ENCODE peak calls at places on chromosome 15, in eight cellular contexts. Y, N, M, R, X, H, D and G are unnamed samples.

GRCh38 chr15:33068007-33068441 is 126.5 kb downstream of the FMN1 start:
- DNase-seq in Y (peak), N (peak), M (no peak), R (peak), X (peak), H (peak), D (peak), G (peak)

GRCh38 chr15:101657968-101658784 is 6.0 kb upstream of the TM2D3 start:
- DNase-seq in Y (no peak), N (no peak), M (no peak), R (no peak), X (peak), H (peak), D (no peak), G (no peak)

GRCh38 chr15:96345560-96346389 is 15.3 kb downstream of the NR2F2 start:
- DNase-seq in Y (peak), N (peak), M (peak), R (peak), X (no peak), H (peak), D (no peak), G (no peak)

GRCh38 chr15:27899583-27900295 is 199.4 kb downstream of the OCA2 start:
- DNase-seq in Y (no peak), N (no peak), M (no peak), R (no peak), X (no peak), H (no peak), D (no peak), G (no peak)

GRCh38 chr15:70415330-70415884 is 317.7 kb upstream of the TLE3 start:
- DNase-seq in Y (no peak), N (no peak), M (no peak), R (no peak), X (no peak), H (peak), D (no peak), G (no peak)

GRCh38 chr15:88864861-88865497 is 30.4 kb downstream of the HAPLN3 start:
- DNase-seq in Y (no peak), N (no peak), M (no peak), R (no peak), X (no peak), H (no peak), D (no peak), G (no peak)

GRCh38 chr15:79101866-79102581 is 11.4 kb upstream of the RASGRF1 start:
- DNase-seq in Y (no peak), N (no peak), M (no peak), R (no peak), X (no peak), H (no peak), D (no peak), G (no peak)

GRCh38 chr15:28084547-28084946 is 14.6 kb downstream of the OCA2 start:
- DNase-seq in Y (no peak), N (no peak), M (no peak), R (no peak), X (no peak), H (no peak), D (no peak), G (no peak)

GRCh38 chr15:42457445-42458442 is 33.2 kb downstream of the ZNF106 start:
- DNase-seq in Y (no peak), N (peak), M (no peak), R (peak), X (peak), H (no peak), D (peak), G (no peak)

GRCh38 chr15:49082960-49083359 is 36.7 kb upstream of the SECISBP2L start:
- DNase-seq in Y (no peak), N (no peak), M (no peak), R (no peak), X (no peak), H (no peak), D (no peak), G (no peak)

GRCh38 chr15:70672081-70672480 is 91.3 kb downstream of the UACA start:
- DNase-seq in Y (peak), N (no peak), M (no peak), R (no peak), X (no peak), H (peak), D (no peak), G (no peak)

GRCh38 chr15:98668566-98669308 is 20.4 kb downstream of the IGF1R start:
- DNase-seq in Y (peak), N (no peak), M (no peak), R (peak), X (no peak), H (peak), D (no peak), G (peak)

GRCh38 chr15:37086521-37086920 is 13.8 kb downstream of the MEIS2 start:
- DNase-seq in Y (no peak), N (no peak), M (no peak), R (no peak), X (no peak), H (no peak), D (no peak), G (no peak)
- H3K27ac ChIP-seq in Y (no peak), N (no peak), M (no peak), R (no peak), X (peak), H (no peak), D (no peak), G (peak)

GRCh38 chr15:57922780-57923179 is 142.7 kb downstream of the ALDH1A2 start:
- DNase-seq in Y (no peak), N (peak), M (no peak), R (peak), X (peak), H (peak), D (no peak), G (no peak)
- H3K27ac ChIP-seq in Y (no peak), N (peak), M (peak), R (no peak), X (peak), H (no peak), D (peak), G (no peak)

DNA sequence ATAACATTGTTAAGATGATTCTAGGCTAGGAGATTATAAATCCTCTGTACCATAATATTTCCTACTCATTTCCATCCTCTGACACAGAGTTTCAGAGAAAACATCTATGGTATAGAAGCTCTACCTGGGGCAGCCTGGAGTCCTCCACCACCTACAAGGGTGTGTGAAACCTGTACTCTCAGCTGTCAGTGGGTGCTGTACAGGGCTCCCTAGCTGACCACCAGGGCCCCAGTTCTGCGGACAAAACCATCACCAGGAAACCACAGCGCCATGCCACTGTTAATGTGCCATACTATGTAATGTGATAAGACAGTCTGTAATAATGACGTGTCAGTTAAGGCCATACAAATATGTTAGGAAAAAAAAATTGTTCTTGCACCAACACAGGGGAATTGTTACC is 7.1 kb downstream of the RORA start:
- DNase-seq in Y (no peak), N (no peak), M (no peak), R (no peak), X (no peak), H (no peak), D (no peak), G (no peak)
- H3K27ac ChIP-seq in Y (no peak), N (no peak), M (no peak), R (no peak), X (no peak), H (no peak), D (no peak), G (no peak)

DNA sequence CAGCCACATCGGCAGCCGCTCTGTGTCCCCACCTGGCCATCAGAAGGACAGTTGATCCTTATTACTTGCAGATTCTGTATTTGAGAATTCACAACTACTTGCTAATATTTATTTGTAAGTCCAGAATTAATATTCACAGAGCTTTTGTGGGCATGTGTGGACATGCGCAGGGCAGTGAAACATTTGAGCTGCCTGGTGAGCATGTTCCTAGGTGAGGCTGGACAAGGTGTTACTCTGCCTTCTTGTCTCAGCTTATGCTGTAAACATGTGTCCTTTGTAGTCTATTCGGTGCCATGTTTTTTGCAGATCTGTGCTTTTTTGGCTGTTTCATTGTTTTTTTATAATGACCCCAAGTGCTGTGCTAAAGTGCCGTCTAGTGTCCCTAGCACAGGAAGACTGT is 15.6 kb downstream of the FAH start:
- DNase-seq in Y (no peak), N (no peak), M (no peak), R (peak), X (no peak), H (no peak), D (no peak), G (no peak)
- H3K27ac ChIP-seq in Y (no peak), N (no peak), M (no peak), R (no peak), X (no peak), H (no peak), D (no peak), G (peak)